ENCODE peak calls at places on chromosome 13, in nine cellular contexts. Y is breast epithelium, R is colonic mucosa, F is BE2C, Q is PC-3, X is kidney, V is left ventricle myocardium inferior, M is heart right ventricle, S is cardiac fibroblast. Z is an unnamed sample.

GRCh38 chr13:102779426-102780159 is 6.0 kb upstream of the TEX30 start:
- DNase-seq in Y (no peak), R (no peak), F (no peak), Q (no peak), X (no peak), V (no peak), M (no peak), S (no peak), Z (no peak)

GRCh38 chr13:70203661-70204229 is 95.5 kb upstream of the KLHL1 start:
- DNase-seq in Y (no peak), R (no peak), F (peak), Q (peak), X (no peak), V (no peak), M (no peak), S (no peak), Z (no peak)

GRCh38 chr13:43959291-43959690 is 79.6 kb downstream of the LACC1 start:
- DNase-seq in Y (no peak), R (no peak), F (no peak), Q (no peak), X (no peak), V (no peak), M (no peak), S (no peak), Z (no peak)

GRCh38 chr13:110127986-110128511 is 178.9 kb downstream of the COL4A1 start:
- DNase-seq in Y (no peak), R (no peak), F (no peak), Q (peak), X (no peak), V (no peak), M (no peak), S (no peak), Z (no peak)

GRCh38 chr13:42847891-42848663 is 66.7 kb downstream of the FAM216B start:
- DNase-seq in Y (no peak), R (no peak), F (no peak), Q (no peak), X (no peak), V (no peak), M (no peak), S (peak), Z (no peak)

GRCh38 chr13:59680429-59681024 is 483.2 kb downstream of the DIAPH3 start:
- DNase-seq in Y (no peak), R (no peak), F (no peak), Q (peak), X (no peak), V (no peak), M (no peak), S (peak), Z (no peak)

GRCh38 chr13:48653074-48654054 is at the start of gene CYSLTR2:
- DNase-seq in Y (no peak), R (no peak), F (no peak), Q (no peak), X (no peak), V (no peak), M (no peak), S (peak), Z (no peak)

GRCh38 chr13:112885782-112886268 is 83.2 kb upstream of the MCF2L start:
- DNase-seq in Y (peak), R (peak), F (peak), Q (peak), X (peak), V (peak), M (peak), S (peak), Z (peak)

GRCh38 chr13:74978596-74978995 is 503.4 kb downstream of the TBC1D4 start:
- DNase-seq in Y (no peak), R (no peak), F (peak), Q (no peak), X (no peak), V (no peak), M (no peak), S (no peak), Z (no peak)

GRCh38 chr13:45511310-45512147 is 46.8 kb downstream of the COG3 start:
- DNase-seq in Y (no peak), R (peak), F (peak), Q (peak), X (no peak), V (no peak), M (no peak), S (peak), Z (no peak)

GRCh38 chr13:26695891-26696311 is 64.7 kb downstream of the GPR12 start:
- DNase-seq in Y (no peak), R (no peak), F (no peak), Q (no peak), X (no peak), V (no peak), M (no peak), S (no peak), Z (no peak)

GRCh38 chr13:26697069-26697955 is 63.3 kb downstream of the GPR12 start:
- DNase-seq in Y (no peak), R (no peak), F (no peak), Q (no peak), X (no peak), V (no peak), M (no peak), S (no peak), Z (no peak)

GRCh38 chr13:26699197-26699490 is 61.4 kb downstream of the GPR12 start:
- DNase-seq in Y (no peak), R (no peak), F (no peak), Q (no peak), X (no peak), V (no peak), M (no peak), S (no peak), Z (no peak)

GRCh38 chr13:26695360-26695705 is 65.3 kb downstream of the GPR12 start:
- DNase-seq in Y (no peak), R (no peak), F (no peak), Q (no peak), X (no peak), V (no peak), M (no peak), S (no peak), Z (no peak)

DNA sequence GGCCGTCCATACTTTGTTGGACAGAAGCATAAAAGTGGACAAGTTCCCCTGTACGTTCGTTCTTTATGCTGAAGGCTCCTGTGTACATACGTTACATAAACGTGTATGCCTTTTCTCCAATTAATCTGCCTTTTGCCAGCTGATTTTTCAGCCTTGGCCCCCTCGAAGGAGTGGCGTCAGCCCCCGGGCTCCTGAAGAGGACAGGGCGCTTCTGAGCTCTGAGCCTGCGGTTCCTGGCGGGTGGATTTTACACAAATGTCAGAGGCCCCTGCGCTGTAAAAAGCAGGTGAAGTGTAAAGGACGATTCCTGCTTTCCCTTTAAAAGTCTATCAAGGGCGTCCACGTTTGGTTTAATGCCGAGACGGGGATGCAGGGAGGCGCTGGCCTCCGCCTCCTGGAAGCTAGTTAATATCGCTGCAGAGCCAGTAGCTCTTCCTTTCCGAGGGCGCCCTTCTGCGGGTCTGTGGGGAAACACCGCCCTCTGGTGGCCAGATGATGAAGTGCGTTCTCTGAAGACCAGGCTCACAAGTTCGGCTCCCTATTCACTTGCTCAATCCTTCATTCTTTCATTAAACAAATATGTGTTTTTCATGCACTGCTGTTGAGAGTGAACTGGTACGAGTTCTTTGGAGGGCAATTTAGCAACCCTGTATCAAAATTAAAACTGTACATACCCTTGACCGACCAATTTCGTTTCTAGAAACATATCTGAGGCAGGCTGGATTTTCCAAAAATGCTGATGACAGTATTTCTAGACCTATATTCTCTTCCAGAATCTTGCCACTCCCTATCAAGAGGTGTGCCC is 62.0 kb downstream of the GPR12 start:
- DNase-seq in Y (peak), R (peak), F (peak), Q (peak), X (peak), V (peak), M (peak), S (peak), Z (peak)
- H3K4me3 ChIP-seq in Y (peak), R (no peak), F (no peak), Q (peak), X (no peak), V (peak), M (peak), S (peak), Z (no peak)

GRCh38 chr13:24407844-24408243 is 98.5 kb downstream of the C1QTNF9 start:
- DNase-seq in Y (no peak), R (no peak), F (no peak), Q (peak), X (no peak), V (no peak), M (no peak), S (no peak), Z (no peak)
- TF ChIP-seq CTCF in Y (no peak), R (no peak), F (peak), Q (peak), X (no peak), V (no peak), M (no peak), S (no peak), Z (no peak)

GRCh38 chr13:93915269-93915809 is 564.1 kb downstream of the DCT start:
- DNase-seq in Y (no peak), R (no peak), F (no peak), Q (no peak), X (no peak), V (no peak), M (no peak), S (peak), Z (no peak)
- H3K4me3 ChIP-seq in Y (no peak), R (no peak), F (no peak), Q (no peak), X (no peak), V (no peak), M (no peak), S (no peak), Z (no peak)

GRCh38 chr13:53200498-53201453 is 172.2 kb downstream of the OLFM4 start:
- DNase-seq in Y (no peak), R (peak), F (peak), Q (no peak), X (peak), V (peak), M (peak), S (no peak), Z (no peak)
- TF ChIP-seq CTCF in Y (no peak), R (peak), F (no peak), Q (no peak), X (peak), V (peak), M (peak), S (peak), Z (peak)

DNA sequence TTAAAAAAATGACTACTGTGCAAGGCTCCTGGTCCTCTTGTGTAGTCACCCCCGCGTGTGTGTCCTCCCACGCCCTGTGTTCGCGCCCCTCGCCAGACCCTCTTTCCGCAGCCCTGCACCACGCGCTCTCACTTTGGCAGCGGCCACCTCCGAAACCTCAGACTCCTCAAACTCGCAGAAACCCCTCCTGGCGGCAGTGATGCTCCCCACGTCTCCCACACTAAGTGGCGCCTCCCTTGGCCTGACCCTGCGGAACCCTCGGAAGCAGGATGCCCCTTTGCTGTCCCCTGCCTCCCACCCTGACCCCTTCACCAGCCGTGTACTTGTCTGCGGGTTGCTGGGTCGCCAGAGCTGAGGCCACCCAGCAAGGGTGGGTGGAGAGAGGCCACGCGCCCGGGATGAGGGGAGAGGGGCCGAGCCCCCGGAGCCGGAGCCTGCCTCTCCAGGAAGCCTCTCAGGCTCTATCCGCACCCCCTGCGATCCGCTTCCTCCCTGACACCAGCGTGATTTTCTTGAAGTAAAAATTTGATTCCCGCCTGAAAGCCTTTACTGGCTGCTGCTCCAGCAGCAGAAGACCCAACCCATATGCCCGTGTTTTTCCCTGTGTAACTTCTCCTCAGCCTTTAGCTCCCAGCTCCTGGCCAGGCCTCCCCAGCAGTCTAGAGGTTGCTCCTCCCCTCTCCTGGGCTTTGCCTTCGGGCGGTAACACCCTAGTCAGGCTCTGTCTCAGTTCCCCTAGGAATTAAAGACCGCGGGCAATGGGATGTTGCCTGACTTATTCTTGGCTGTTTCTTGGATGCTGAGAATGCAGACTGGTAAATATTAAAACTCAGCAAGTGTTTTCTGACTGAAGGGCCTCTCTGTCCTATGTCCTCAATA is 55.2 kb downstream of the MIPEP start:
- DNase-seq in Y (no peak), R (no peak), F (no peak), Q (no peak), X (no peak), V (no peak), M (no peak), S (no peak), Z (no peak)
- H3K4me3 ChIP-seq in Y (no peak), R (no peak), F (no peak), Q (no peak), X (no peak), V (no peak), M (no peak), S (no peak), Z (no peak)

DNA sequence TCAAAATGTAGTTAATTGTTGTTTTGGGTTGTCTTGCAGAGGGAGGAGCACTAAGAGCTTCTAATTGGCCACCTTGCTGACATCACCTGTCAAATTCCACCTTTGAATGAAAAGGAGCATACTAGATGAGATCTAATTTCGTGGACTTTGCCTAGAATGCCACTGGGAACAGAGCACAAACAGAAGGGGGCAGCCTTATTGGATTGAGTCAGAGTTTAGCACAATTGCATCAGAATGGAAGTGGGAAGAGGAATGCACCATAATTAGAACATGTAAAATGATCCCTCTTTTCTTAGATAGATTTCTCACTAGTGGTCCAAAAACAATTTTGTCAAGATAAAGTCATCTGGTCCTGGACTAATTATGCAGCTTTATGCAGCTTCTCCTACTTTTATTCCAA is 1552.2 kb downstream of the PCDH9 start:
- DNase-seq in Y (no peak), R (no peak), F (no peak), Q (no peak), X (no peak), V (no peak), M (no peak), S (peak), Z (no peak)
- TF ChIP-seq CTCF in Y (no peak), R (no peak), F (no peak), Q (no peak), X (no peak), V (no peak), M (no peak), S (peak), Z (no peak)

GRCh38 chr13:21435231-21435630 is 23.9 kb downstream of the ZDHHC20 start:
- DNase-seq in Y (no peak), R (no peak), F (no peak), Q (no peak), X (no peak), V (no peak), M (no peak), S (no peak), Z (no peak)

GRCh38 chr13:21435710-21436151 is 23.4 kb downstream of the ZDHHC20 start:
- DNase-seq in Y (no peak), R (peak), F (no peak), Q (peak), X (peak), V (peak), M (peak), S (peak), Z (no peak)

GRCh38 chr13:21434588-21434987 is 24.5 kb downstream of the ZDHHC20 start:
- DNase-seq in Y (no peak), R (no peak), F (no peak), Q (no peak), X (no peak), V (no peak), M (no peak), S (no peak), Z (no peak)

DNA sequence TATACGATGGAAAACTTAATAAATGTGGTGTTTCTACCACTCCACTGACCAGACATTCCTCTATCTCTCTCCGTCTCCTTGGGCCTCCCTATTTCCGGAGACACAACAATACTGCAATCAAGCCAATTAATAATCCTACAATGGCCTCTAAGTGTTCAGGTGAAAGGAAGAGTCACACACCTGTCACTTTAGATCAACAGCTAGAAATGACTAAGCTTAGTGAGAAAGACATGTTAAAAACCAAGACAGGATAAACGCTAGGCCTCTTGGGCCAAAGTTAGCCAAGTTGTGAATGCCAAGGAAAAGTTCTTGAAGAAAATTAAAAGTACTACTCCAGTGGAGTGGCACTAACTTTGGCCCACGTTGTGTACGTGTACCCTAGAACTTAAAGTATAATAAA is 22.5 kb downstream of the ZDHHC20 start:
- DNase-seq in Y (no peak), R (no peak), F (no peak), Q (no peak), X (no peak), V (no peak), M (no peak), S (no peak), Z (no peak)
- H3K4me3 ChIP-seq in Y (no peak), R (no peak), F (no peak), Q (no peak), X (no peak), V (no peak), M (no peak), S (no peak), Z (no peak)

GRCh38 chr13:94713556-94714182 is 1.3 kb upstream of the SOX21 start:
- DNase-seq in Y (no peak), R (no peak), F (no peak), Q (no peak), X (peak), V (no peak), M (no peak), S (no peak), Z (no peak)

GRCh38 chr13:94712287-94712811 is at the start of gene SOX21:
- DNase-seq in Y (no peak), R (no peak), F (no peak), Q (peak), X (peak), V (no peak), M (no peak), S (peak), Z (no peak)

GRCh38 chr13:94711561-94712286 is 621 bp downstream of the SOX21 start:
- DNase-seq in Y (no peak), R (no peak), F (peak), Q (peak), X (peak), V (no peak), M (no peak), S (peak), Z (no peak)

GRCh38 chr13:94712812-94713555 is 639 bp upstream of the SOX21 start:
- DNase-seq in Y (no peak), R (no peak), F (peak), Q (peak), X (peak), V (no peak), M (no peak), S (peak), Z (no peak)

DNA sequence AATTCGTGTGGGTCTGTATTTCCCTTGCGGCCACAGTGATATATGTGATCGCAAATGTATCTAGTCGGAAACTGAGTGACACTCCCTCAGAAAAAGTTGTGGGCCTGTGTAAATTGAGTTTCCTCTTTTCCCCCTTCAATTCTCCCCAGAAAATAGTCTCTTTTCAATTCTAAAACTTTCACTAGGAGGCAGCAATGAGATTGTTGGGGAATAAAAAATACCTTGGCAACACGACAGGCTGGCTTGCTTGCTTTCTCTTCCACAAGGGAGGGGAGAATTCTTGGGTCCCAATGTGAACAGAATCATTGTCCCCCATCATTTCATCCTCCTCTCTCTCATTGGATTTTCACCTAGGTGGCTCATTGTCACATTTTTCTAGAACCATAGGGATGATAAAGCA is 3.7 kb upstream of the SOX21 start:
- DNase-seq in Y (no peak), R (no peak), F (no peak), Q (peak), X (no peak), V (no peak), M (no peak), S (peak), Z (no peak)
- TF ChIP-seq CTCF in Y (no peak), R (no peak), F (no peak), Q (peak), X (no peak), V (no peak), M (no peak), S (peak), Z (peak)

Z was measured in LNCaP clone FGC.